ENCODE peak calls at places on chromosome 2, in eight cellular contexts. W, X, A, T, V, E, Q and B are unnamed samples.

GRCh38 chr2:216316743-216317142 is 55.5 kb downstream of the MARCHF4 start:
- DNase-seq in V (peak), A (no peak), E (no peak), W (peak), T (no peak), X (no peak), Q (no peak), B (peak)

GRCh38 chr2:62014102-62014501 is 108.6 kb downstream of the COMMD1 start:
- DNase-seq in T (no peak), Q (peak), W (peak), X (peak), E (peak), A (peak), V (peak), B (peak)

GRCh38 chr2:182521453-182522427 is 94.9 kb upstream of the PDE1A start:
- DNase-seq in Q (no peak), X (no peak), A (no peak), V (no peak), W (no peak), E (no peak), T (no peak), B (no peak)

GRCh38 chr2:25246558-25247290 is 78.3 kb upstream of the POMC start:
- DNase-seq in T (no peak), Q (no peak), E (no peak), A (no peak), V (no peak), W (no peak), X (no peak), B (no peak)

GRCh38 chr2:235026649-235027557 is 75.1 kb downstream of the SH3BP4 start:
- DNase-seq in E (peak), X (peak), A (peak), Q (peak), W (peak), T (no peak), V (peak), B (peak)

GRCh38 chr2:225165052-225165451 is 122.8 kb upstream of the DOCK10 start:
- DNase-seq in A (no peak), V (peak), X (no peak), W (peak), E (peak), Q (no peak), T (no peak), B (peak)

GRCh38 chr2:30136729-30137444 is 9.9 kb upstream of the YPEL5 start:
- DNase-seq in T (no peak), E (no peak), X (no peak), Q (no peak), V (no peak), A (no peak), W (no peak), B (peak)

GRCh38 chr2:73036779-73037165 is 34.7 kb downstream of the SFXN5 start:
- DNase-seq in A (no peak), W (no peak), V (no peak), X (no peak), T (no peak), Q (no peak), E (no peak), B (no peak)

GRCh38 chr2:37585295-37585908 is 86.0 kb downstream of the CDC42EP3 start:
- DNase-seq in Q (peak), V (no peak), E (no peak), A (no peak), X (no peak), W (peak), T (no peak), B (peak)

GRCh38 chr2:25374411-25374810 is 32.7 kb upstream of the DNMT3A start:
- DNase-seq in W (no peak), Q (no peak), E (no peak), T (no peak), X (no peak), A (no peak), V (no peak), B (no peak)

GRCh38 chr2:8491296-8492048 is 190.4 kb upstream of the ID2 start:
- DNase-seq in W (peak), E (peak), Q (no peak), X (no peak), A (no peak), V (peak), T (no peak), B (no peak)

GRCh38 chr2:195498176-195498575 is 158.8 kb upstream of the SLC39A10 start:
- DNase-seq in V (peak), Q (peak), W (peak), X (no peak), E (no peak), A (no peak), T (peak), B (peak)

GRCh38 chr2:7030810-7031209 is 113.6 kb downstream of the RNF144A start:
- DNase-seq in V (no peak), T (no peak), E (no peak), X (no peak), A (no peak), Q (no peak), W (no peak), B (no peak)
- H3K4me3 ChIP-seq in V (no peak), T (no peak), E (no peak), X (no peak), A (no peak), Q (no peak), W (no peak), B (no peak)

GRCh38 chr2:9770006-9770307 is 73.3 kb upstream of the TAF1B start:
- DNase-seq in V (no peak), E (no peak), Q (no peak), T (no peak), W (no peak), X (no peak), A (no peak), B (no peak)
- H3K4me3 ChIP-seq in V (peak), E (no peak), Q (no peak), T (no peak), W (peak), X (no peak), A (no peak), B (no peak)

GRCh38 chr2:163733301-163733938 is 2.4 kb downstream of the FIGN start:
- DNase-seq in W (peak), Q (no peak), E (no peak), V (peak), T (no peak), X (peak), A (no peak), B (no peak)
- H3K4me3 ChIP-seq in W (peak), Q (no peak), E (peak), V (peak), T (no peak), X (peak), A (peak), B (no peak)

DNA sequence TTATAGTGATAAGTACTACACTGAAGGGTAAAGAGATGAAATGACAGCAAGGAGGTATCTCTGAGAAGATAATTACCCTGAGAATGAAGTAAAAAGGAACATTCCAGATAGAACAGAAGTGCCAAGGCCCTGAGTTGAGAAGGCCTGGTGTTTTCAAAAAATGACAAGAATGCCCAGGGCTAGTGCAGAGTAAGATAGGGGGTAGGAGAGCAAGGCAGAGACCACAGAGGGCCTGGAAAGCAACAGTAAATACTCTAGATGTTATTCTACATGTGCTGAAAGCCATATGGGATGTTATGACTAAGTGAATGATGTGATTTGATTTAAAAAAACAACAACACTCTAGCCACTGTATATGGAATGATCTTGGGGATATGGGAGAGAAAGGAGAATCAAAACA is 52.3 kb downstream of the BAZ2B start:
- DNase-seq in X (no peak), T (no peak), A (no peak), Q (no peak), V (peak), E (no peak), W (peak), B (no peak)
- H3K4me3 ChIP-seq in X (no peak), T (no peak), A (no peak), Q (no peak), V (no peak), E (no peak), W (no peak), B (no peak)

DNA sequence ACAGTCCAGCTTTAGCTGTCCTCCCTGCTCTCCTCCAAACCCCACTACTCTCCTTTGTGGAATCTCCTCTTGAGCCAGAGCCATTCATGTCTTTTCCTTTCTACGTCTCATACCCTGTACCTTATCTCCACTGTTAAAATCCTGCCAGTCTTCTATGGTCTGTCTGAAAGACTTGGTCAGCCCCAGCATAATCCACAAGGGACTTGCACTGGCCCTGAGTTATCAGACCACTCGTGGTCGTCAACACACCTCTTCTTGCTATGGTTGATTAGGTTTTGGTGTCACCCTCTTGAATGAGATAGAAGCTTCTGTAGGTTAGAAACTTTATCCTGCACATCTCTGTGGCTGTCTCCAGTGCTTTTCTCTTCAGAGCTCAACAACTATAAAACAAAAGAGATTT is 56.8 kb downstream of the MYO1B start:
- DNase-seq in A (no peak), Q (no peak), W (no peak), T (no peak), E (no peak), V (no peak), X (no peak), B (no peak)
- H3K4me3 ChIP-seq in A (no peak), Q (no peak), W (no peak), T (no peak), E (no peak), V (no peak), X (no peak), B (no peak)